ENCODE peak calls at places on chromosome 7, in nine cellular contexts. S is tibial artery; U is left ventricle myocardium inferior; C is GM23248; W is PC-3; I is OCI-LY7; R is adrenal gland; L is adipocyte; T is naive thymus-derived CD4-positive, alpha-beta T cell. M is an unnamed sample. For H3K9me3, the result is how much of the 10 kb centered on the place peaks cover.

GRCh38 chr7:111486472-111487142 is 75.7 kb downstream of the IMMP2L start:
- DNase-seq in S (no peak), U (no peak), C (peak), W (peak), I (peak), R (no peak), L (peak), T (peak), M (no peak)

GRCh38 chr7:1910827-1911226 is 240.8 kb downstream of the ELFN1 start:
- DNase-seq in S (no peak), U (no peak), C (no peak), W (no peak), I (no peak), R (no peak), L (no peak), T (no peak), M (peak)

GRCh38 chr7:158407581-158408331 is 179.9 kb downstream of the PTPRN2 start:
- DNase-seq in S (no peak), U (no peak), C (peak), W (peak), I (peak), R (no peak), L (peak), T (no peak), M (no peak)

GRCh38 chr7:47329320-47329926 is 252.5 kb downstream of the TNS3 start:
- DNase-seq in S (no peak), U (peak), C (no peak), W (no peak), I (no peak), R (no peak), L (no peak), T (no peak), M (no peak)

GRCh38 chr7:146826338-146826737 is 709.7 kb downstream of the CNTNAP2 start:
- DNase-seq in S (no peak), U (no peak), C (no peak), W (no peak), I (no peak), R (no peak), L (no peak), T (no peak), M (no peak)

GRCh38 chr7:151810434-151811232 is 66.3 kb downstream of the PRKAG2 start:
- DNase-seq in S (no peak), U (no peak), C (no peak), W (no peak), I (no peak), R (no peak), L (no peak), T (no peak), M (no peak)

GRCh38 chr7:150337179-150337578 is 4.2 kb downstream of the RARRES2 start:
- DNase-seq in S (no peak), U (no peak), C (no peak), W (no peak), I (no peak), R (no peak), L (no peak), T (no peak), M (peak)

GRCh38 chr7:116258734-116259133 is 48.4 kb downstream of the TES start:
- DNase-seq in S (no peak), U (no peak), C (peak), W (peak), I (peak), R (peak), L (peak), T (peak), M (no peak)

GRCh38 chr7:9240016-9240415 is 806.6 kb downstream of the NXPH1 start:
- DNase-seq in S (no peak), U (no peak), C (no peak), W (peak), I (no peak), R (no peak), L (no peak), T (no peak), M (no peak)

GRCh38 chr7:98079891-98080653 is 26.6 kb upstream of the LMTK2 start:
- DNase-seq in S (no peak), U (no peak), C (no peak), W (no peak), I (no peak), R (no peak), L (no peak), T (no peak), M (no peak)

GRCh38 chr7:123643495-123644428 is 11.9 kb upstream of the LMOD2 start:
- DNase-seq in S (no peak), U (no peak), C (peak), W (peak), I (no peak), R (peak), L (peak), T (no peak), M (no peak)

GRCh38 chr7:149883452-149883861 is 9.7 kb downstream of the ATP6V0E2 start:
- DNase-seq in S (peak), U (peak), C (peak), W (peak), I (peak), R (peak), L (peak), T (no peak), M (peak)

GRCh38 chr7:30463400-30464145 is 15.0 kb downstream of the NOD1 start:
- DNase-seq in S (no peak), U (no peak), C (no peak), W (no peak), I (peak), R (no peak), L (no peak), T (no peak), M (no peak)

GRCh38 chr7:23654508-23654907 is 25.5 kb upstream of the FAM221A start:
- DNase-seq in S (no peak), U (no peak), C (peak), W (peak), I (peak), R (no peak), L (no peak), T (no peak), M (no peak)

GRCh38 chr7:33597181-33597580 is 308.2 kb upstream of the BMPER start:
- DNase-seq in S (no peak), U (no peak), C (no peak), W (no peak), I (no peak), R (no peak), L (no peak), T (no peak), M (no peak)

GRCh38 chr7:82010416-82010815 is 240.6 kb upstream of the HGF start:
- DNase-seq in S (no peak), U (no peak), C (no peak), W (no peak), I (no peak), R (no peak), L (no peak), T (no peak), M (no peak)

GRCh38 chr7:154777489-154777888 is 225.4 kb downstream of the PAXIP1 start:
- DNase-seq in S (no peak), U (no peak), C (no peak), W (no peak), I (peak), R (no peak), L (no peak), T (no peak), M (no peak)

GRCh38 chr7:41579961-41580935 is 122.6 kb downstream of the INHBA start:
- DNase-seq in S (no peak), U (no peak), C (peak), W (peak), I (no peak), R (no peak), L (peak), T (no peak), M (no peak)

GRCh38 chr7:33500590-33500989 is 371.2 kb downstream of the BBS9 start:
- DNase-seq in S (no peak), U (no peak), C (peak), W (no peak), I (no peak), R (no peak), L (no peak), T (no peak), M (no peak)

GRCh38 chr7:98322331-98323260 is 41.1 kb downstream of the BRI3 start:
- DNase-seq in S (no peak), U (no peak), C (peak), W (peak), I (no peak), R (no peak), L (no peak), T (no peak), M (no peak)

DNA sequence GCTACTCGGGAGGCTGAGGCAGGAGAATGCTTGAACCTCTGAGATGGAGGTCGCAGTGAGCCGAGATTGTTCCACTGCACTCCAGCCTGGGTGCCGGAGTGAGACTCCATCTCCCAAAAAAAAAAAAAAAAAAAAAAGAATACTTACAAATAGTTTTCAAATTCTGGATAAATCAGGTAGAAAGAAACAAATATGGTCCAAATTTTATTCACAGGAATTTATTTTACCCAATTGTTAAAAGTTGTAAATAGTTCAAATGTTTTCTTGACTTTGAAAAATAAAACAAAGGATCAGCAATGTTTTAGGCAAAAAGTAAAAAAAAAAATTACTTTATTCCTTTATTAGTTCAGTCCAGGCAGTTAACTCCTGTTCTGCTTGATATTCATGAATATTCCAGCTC is 172.9 kb upstream of the NAMPT start:
- DNase-seq in S (no peak), U (no peak), C (no peak), W (no peak), I (no peak), R (no peak), L (no peak), T (no peak), M (no peak)
- H3K9me3 ChIP-seq in S (under half), U (under half), C (under half), W (under half), I (under half), R (under half), L (under half), T (under half), M (under half)

GRCh38 chr7:108072116-108072515 is 58.0 kb downstream of the LAMB4 start:
- DNase-seq in S (no peak), U (no peak), C (no peak), W (no peak), I (no peak), R (no peak), L (no peak), T (no peak), M (no peak)
- H3K9me3 ChIP-seq in S (under half), U (under half), C (under half), W (under half), I (under half), R (under half), L (under half), T (under half), M (under half)

GRCh38 chr7:95736635-95737034 is 35.7 kb upstream of the DYNC1I1 start:
- DNase-seq in S (no peak), U (peak), C (no peak), W (no peak), I (no peak), R (no peak), L (no peak), T (no peak), M (no peak)

GRCh38 chr7:95725170-95725569 is 47.2 kb upstream of the DYNC1I1 start:
- DNase-seq in S (no peak), U (no peak), C (peak), W (peak), I (no peak), R (no peak), L (no peak), T (no peak), M (no peak)

GRCh38 chr7:95730493-95731280 is 41.7 kb upstream of the DYNC1I1 start:
- DNase-seq in S (no peak), U (no peak), C (no peak), W (no peak), I (no peak), R (peak), L (no peak), T (no peak), M (no peak)
- H3K9me3 ChIP-seq in S (under half), U (under half), C (under half), W (under half), I (under half), R (under half), L (under half), T (under half), M (under half)

GRCh38 chr7:135183478-135183877 is 13.0 kb upstream of the CYREN start:
- DNase-seq in S (no peak), U (no peak), C (no peak), W (no peak), I (no peak), R (no peak), L (no peak), T (no peak), M (no peak)
- H3K9me3 ChIP-seq in S (under half), U (under half), C (under half), W (under half), I (under half), R (under half), L (half or more), T (under half), M (under half)

M was measured in pancreas.